ENCODE peak calls at places on chromosomes 16 and 17, in ten cellular contexts. X is keratinocyte; I is PC-9; C is tibial nerve; G is prostate gland; E is GM12892; N is activated T-cell treated with anti-CD3 and anti-CD28 coated beads, Interleukin-2, amount 50 U/mL, for 72 hours; D is GM12864; F is OCI-M1; H is M059J. L is an unnamed sample.

GRCh38 chr17:75289832-75290337 is 652 bp upstream of the SLC25A19 start:
- DNase-seq in X (no peak), I (no peak), C (peak), G (peak), E (no peak), N (peak), D (peak), F (peak), H (peak), L (no peak)

GRCh38 chr17:15377608-15378007 is 36.2 kb upstream of the TEKT3 start:
- DNase-seq in X (no peak), I (no peak), C (no peak), G (no peak), E (no peak), N (no peak), D (no peak), F (no peak), H (peak), L (no peak)

GRCh38 chr17:39894681-39895376 is 23.6 kb downstream of the GSDMB start:
- DNase-seq in X (no peak), I (no peak), C (no peak), G (no peak), E (no peak), N (no peak), D (no peak), F (peak), H (no peak), L (no peak)

GRCh38 chr16:80123189-80123588 is 417.6 kb upstream of the DYNLRB2 start:
- DNase-seq in X (no peak), I (no peak), C (no peak), G (no peak), E (no peak), N (no peak), D (no peak), F (no peak), H (peak), L (no peak)

GRCh38 chr17:49525831-49526741 is 31.0 kb downstream of the NGFR start:
- DNase-seq in X (no peak), I (no peak), C (no peak), G (no peak), E (no peak), N (no peak), D (no peak), F (no peak), H (no peak), L (no peak)

GRCh38 chr17:10077561-10078299 is 120.7 kb downstream of the GAS7 start:
- DNase-seq in X (no peak), I (no peak), C (no peak), G (no peak), E (no peak), N (no peak), D (no peak), F (no peak), H (no peak), L (no peak)

GRCh38 chr16:31502981-31503380 is 5.2 kb downstream of the RUSF1 start:
- DNase-seq in X (no peak), I (no peak), C (no peak), G (no peak), E (no peak), N (no peak), D (no peak), F (no peak), H (no peak), L (no peak)

GRCh38 chr17:27477971-27478684 is 21.9 kb downstream of the KSR1 start:
- DNase-seq in X (no peak), I (no peak), C (no peak), G (no peak), E (no peak), N (no peak), D (no peak), F (no peak), H (no peak), L (no peak)

GRCh38 chr17:41171881-41172280 is 3.9 kb upstream of the KRTAP4-3 start:
- DNase-seq in X (no peak), I (no peak), C (no peak), G (no peak), E (no peak), N (no peak), D (no peak), F (no peak), H (no peak), L (no peak)

GRCh38 chr17:63881935-63882601 is at the start of gene GH2:
- DNase-seq in X (no peak), I (peak), C (no peak), G (peak), E (peak), N (peak), D (no peak), F (peak), H (peak), L (peak)

GRCh38 chr17:51221322-51221721 is 38.5 kb downstream of the MBTD1 start:
- DNase-seq in X (no peak), I (no peak), C (no peak), G (peak), E (no peak), N (no peak), D (no peak), F (no peak), H (no peak), L (no peak)

GRCh38 chr16:18833707-18834505 is 32.6 kb upstream of the ARL6IP1 start:
- DNase-seq in X (no peak), I (no peak), C (no peak), G (no peak), E (no peak), N (no peak), D (no peak), F (no peak), H (no peak), L (no peak)

GRCh38 chr17:1029196-1029911 is 32.4 kb downstream of the TIMM22 start:
- DNase-seq in X (no peak), I (no peak), C (no peak), G (no peak), E (no peak), N (no peak), D (no peak), F (no peak), H (peak), L (no peak)

GRCh38 chr17:21678451-21679081 is 13.8 kb upstream of the KCNJ18 start:
- DNase-seq in X (no peak), I (no peak), C (no peak), G (no peak), E (no peak), N (no peak), D (no peak), F (no peak), H (no peak), L (no peak)

GRCh38 chr17:56679148-56679766 is 85.8 kb downstream of the NOG start:
- DNase-seq in X (no peak), I (no peak), C (no peak), G (no peak), E (no peak), N (peak), D (no peak), F (peak), H (peak), L (no peak)

GRCh38 chr17:50381260-50381815 is 8.3 kb downstream of the EME1 start:
- DNase-seq in X (no peak), I (no peak), C (no peak), G (no peak), E (no peak), N (no peak), D (no peak), F (no peak), H (no peak), L (no peak)

GRCh38 chr17:28412131-28412530 is 6.1 kb upstream of the SLC46A1 start:
- DNase-seq in X (no peak), I (no peak), C (no peak), G (no peak), E (no peak), N (no peak), D (no peak), F (no peak), H (no peak), L (no peak)

GRCh38 chr17:7634384-7634783 is 4.4 kb downstream of the SHBG start:
- DNase-seq in X (no peak), I (no peak), C (no peak), G (no peak), E (no peak), N (peak), D (no peak), F (peak), H (peak), L (peak)

GRCh38 chr17:3602499-3602898 is 6.7 kb downstream of the TRPV1 start:
- DNase-seq in X (no peak), I (no peak), C (no peak), G (no peak), E (no peak), N (no peak), D (peak), F (peak), H (no peak), L (no peak)

GRCh38 chr16:5374184-5374583 is 276.6 kb upstream of the EEF2KMT start:
- DNase-seq in X (no peak), I (no peak), C (no peak), G (no peak), E (no peak), N (no peak), D (no peak), F (no peak), H (no peak), L (no peak)

GRCh38 chr17:74361613-74362391 is at the start of gene BTBD17:
- DNase-seq in X (no peak), I (no peak), C (peak), G (peak), E (no peak), N (peak), D (no peak), F (peak), H (peak), L (peak)

GRCh38 chr16:85286970-85287814 is 174.9 kb upstream of the CIBAR2 start:
- DNase-seq in X (no peak), I (no peak), C (peak), G (no peak), E (no peak), N (no peak), D (no peak), F (no peak), H (peak), L (no peak)

GRCh38 chr17:20121359-20122235 is 112.4 kb downstream of the SPECC1 start:
- DNase-seq in X (no peak), I (no peak), C (peak), G (peak), E (peak), N (peak), D (peak), F (peak), H (peak), L (peak)

GRCh38 chr17:18315498-18316360 is 636 bp downstream of the SMCR8 start:
- DNase-seq in X (no peak), I (no peak), C (no peak), G (no peak), E (no peak), N (no peak), D (no peak), F (peak), H (no peak), L (no peak)

GRCh38 chr17:16444258-16444886 is 29.0 kb downstream of the TRPV2 start:
- DNase-seq in X (no peak), I (no peak), C (no peak), G (no peak), E (no peak), N (no peak), D (no peak), F (no peak), H (no peak), L (no peak)

GRCh38 chr16:4026854-4027253 is 89.4 kb downstream of the ADCY9 start:
- DNase-seq in X (no peak), I (no peak), C (no peak), G (no peak), E (no peak), N (no peak), D (no peak), F (no peak), H (no peak), L (no peak)

GRCh38 chr17:55959756-55960155 is 193.5 kb upstream of the ANKFN1 start:
- DNase-seq in X (no peak), I (no peak), C (no peak), G (no peak), E (no peak), N (no peak), D (no peak), F (peak), H (no peak), L (no peak)

GRCh38 chr16:66342294-66342900 is 24.1 kb upstream of the CDH5 start:
- DNase-seq in X (no peak), I (no peak), C (no peak), G (no peak), E (no peak), N (peak), D (no peak), F (peak), H (no peak), L (peak)

GRCh38 chr17:17836818-17837379 is at the start of gene SREBF1:
- DNase-seq in X (no peak), I (peak), C (no peak), G (no peak), E (peak), N (peak), D (no peak), F (peak), H (peak), L (peak)

GRCh38 chr17:35082073-35082657 is 18.7 kb upstream of the RFFL start:
- DNase-seq in X (peak), I (peak), C (no peak), G (no peak), E (no peak), N (no peak), D (no peak), F (no peak), H (peak), L (no peak)

GRCh38 chr17:7747586-7747985 is 30.0 kb downstream of the DNAH2 start:
- DNase-seq in X (no peak), I (no peak), C (no peak), G (no peak), E (no peak), N (no peak), D (no peak), F (no peak), H (peak), L (no peak)

GRCh38 chr16:8370374-8371015 is 219.8 kb downstream of the TMEM114 start:
- DNase-seq in X (no peak), I (no peak), C (no peak), G (no peak), E (no peak), N (no peak), D (no peak), F (no peak), H (peak), L (no peak)